ENCODE peak calls at places on chromosome 22, in seven cellular contexts. I, H, J, U, F, G and Q are unnamed samples.

GRCh38 chr22:19811211-19811621 is 43.5 kb downstream of the GNB1L start:
- DNase-seq in U (no peak), H (no peak), I (no peak), F (no peak), G (no peak), J (no peak), Q (no peak)

GRCh38 chr22:28008649-28009048 is 89.6 kb upstream of the PITPNB start:
- DNase-seq in U (no peak), I (no peak), G (no peak), H (no peak), F (no peak), J (no peak), Q (no peak)

GRCh38 chr22:46686221-46686872 is 51.7 kb downstream of the CERK start:
- DNase-seq in U (peak; percentile 79), G (no peak), H (no peak), J (no peak), F (no peak), I (no peak), Q (peak; percentile 74)

GRCh38 chr22:49583341-49583740 is 244.3 kb downstream of the BRD1 start:
- DNase-seq in J (no peak), U (no peak), I (no peak), G (no peak), H (no peak), F (no peak), Q (no peak)

GRCh38 chr22:24191381-24191841 is 10.1 kb downstream of the SUSD2 start:
- DNase-seq in I (no peak), G (no peak), F (no peak), H (no peak), J (no peak), U (no peak), Q (peak; percentile 34)

GRCh38 chr22:28582806-28583205 is 96.8 kb downstream of the TTC28 start:
- DNase-seq in H (peak; percentile 22), U (no peak), G (peak; percentile 42), J (no peak), F (peak; percentile 81), I (peak; percentile 57), Q (no peak)

GRCh38 chr22:46737976-46738641 is at the start of gene CERK:
- DNase-seq in I (no peak), U (peak; percentile 92), F (peak; percentile 81), J (peak; percentile 67), H (peak; percentile 66), G (no peak), Q (peak; percentile 87)

GRCh38 chr22:19707347-19708322 is 6.7 kb upstream of the SEPTIN5 start:
- DNase-seq in G (no peak), H (no peak), U (peak; percentile 19), J (no peak), I (no peak), F (no peak), Q (no peak)

GRCh38 chr22:45475876-45476514 is 26.7 kb upstream of the FBLN1 start:
- DNase-seq in J (no peak), H (peak; percentile 67), F (no peak), I (no peak), U (no peak), G (no peak), Q (no peak)

GRCh38 chr22:22691716-22692701 is 47.6 kb downstream of the GGTLC2 start:
- DNase-seq in H (no peak), G (no peak), J (no peak), U (no peak), F (peak; percentile 29), I (no peak), Q (no peak)

GRCh38 chr22:33579448-33580093 is 340.7 kb downstream of the LARGE1 start:
- DNase-seq in J (no peak), H (peak; percentile 91), F (peak; percentile 50), G (peak; percentile 28), U (peak; percentile 70), I (peak; percentile 3), Q (peak; percentile 69)

GRCh38 chr22:47202819-47203553 is 440.5 kb downstream of the TBC1D22A start:
- DNase-seq in U (no peak), G (no peak), I (no peak), H (no peak), J (no peak), F (no peak), Q (no peak)

GRCh38 chr22:29479417-29480261 is at the start of gene NEFH:
- DNase-seq in J (no peak), F (no peak), I (no peak), U (no peak), H (no peak), G (no peak), Q (no peak)

GRCh38 chr22:47089374-47089773 is 326.9 kb downstream of the TBC1D22A start:
- DNase-seq in G (no peak), J (no peak), F (no peak), H (no peak), I (no peak), U (no peak), Q (no peak)

GRCh38 chr22:19051381-19051780 is 70.8 kb downstream of the DGCR2 start:
- DNase-seq in F (no peak), G (no peak), J (no peak), I (no peak), H (no peak), U (no peak), Q (no peak)

GRCh38 chr22:36334838-36335603 is 52.7 kb downstream of the MYH9 start:
- DNase-seq in H (peak; percentile 65), I (no peak), G (peak; percentile 76), U (peak; percentile 65), F (peak; percentile 62), J (peak; percentile 66), Q (no peak)

GRCh38 chr22:30309981-30310672 is 16.6 kb downstream of the TBC1D10A start:
- DNase-seq in H (no peak), J (peak; percentile 54), G (no peak), U (peak; percentile 46), F (peak; percentile 67), I (no peak), Q (no peak)

GRCh38 chr22:32202539-32203180 is 2.2 kb downstream of the RFPL2 start:
- DNase-seq in H (peak; percentile 79), U (peak; percentile 53), I (peak; percentile 6), J (no peak), G (peak; percentile 51), F (peak; percentile 45), Q (peak; percentile 46)

GRCh38 chr22:19767427-19768380 is 7.1 kb downstream of the TBX1 start:
- DNase-seq in H (no peak), G (no peak), U (peak; percentile 65), J (peak; percentile 7), I (no peak), F (no peak), Q (peak; percentile 66)

GRCh38 chr22:34395370-34395769 is 475.1 kb upstream of the LARGE1 start:
- DNase-seq in I (no peak), G (no peak), J (no peak), H (no peak), U (no peak), F (no peak), Q (no peak)

GRCh38 chr22:31248138-31248745 is 36.1 kb downstream of the LIMK2 start:
- DNase-seq in I (peak; percentile 83), G (peak; percentile 92), H (peak; percentile 88), F (peak; percentile 93), J (peak; percentile 78), U (peak; percentile 82), Q (peak; percentile 77)

GRCh38 chr22:49224243-49224642 is 603.4 kb downstream of the BRD1 start:
- DNase-seq in I (no peak), H (no peak), F (no peak), U (no peak), J (no peak), G (no peak), Q (no peak)

GRCh38 chr22:19120829-19121630 is 1.2 kb downstream of the DGCR2 start:
- DNase-seq in J (no peak), H (no peak), F (peak; percentile 21), U (peak; percentile 44), I (peak; percentile 6), G (peak; percentile 75), Q (peak; percentile 49)

GRCh38 chr22:47163876-47164513 is 401.5 kb downstream of the TBC1D22A start:
- DNase-seq in I (no peak), G (no peak), J (no peak), F (no peak), H (no peak), U (no peak), Q (no peak)

GRCh38 chr22:49362393-49362792 is 465.3 kb downstream of the BRD1 start:
- DNase-seq in H (no peak), I (no peak), U (no peak), F (no peak), G (no peak), J (no peak), Q (no peak)

GRCh38 chr22:50621491-50621880 is 6.5 kb downstream of the ARSA start:
- DNase-seq in I (no peak), F (no peak), H (no peak), G (peak; percentile 35), U (no peak), J (peak; percentile 74), Q (no peak)

GRCh38 chr22:44272330-44272729 is 40.4 kb downstream of the SHISAL1 start:
- DNase-seq in G (no peak), H (no peak), F (no peak), U (no peak), J (no peak), I (no peak), Q (no peak)

GRCh38 chr22:35444685-35445399 is 44.9 kb downstream of the MCM5 start:
- DNase-seq in U (no peak), I (no peak), G (no peak), J (no peak), H (no peak), F (no peak), Q (no peak)

GRCh38 chr22:42799462-42800405 is 57.3 kb downstream of the ARFGAP3 start:
- DNase-seq in I (no peak), J (no peak), F (no peak), U (no peak), H (peak; percentile 51), G (peak; percentile 5), Q (no peak)

GRCh38 chr22:40560551-40560950 is 76.0 kb downstream of the MRTFA start:
- DNase-seq in I (no peak), F (peak; percentile 19), G (peak; percentile 21), J (no peak), H (no peak), U (no peak), Q (no peak)

GRCh38 chr22:23062616-23063538 is 7.4 kb upstream of the GNAZ start:
- DNase-seq in U (no peak), G (no peak), I (no peak), J (no peak), H (no peak), F (no peak), Q (no peak)

GRCh38 chr22:37472418-37473006 is 13.7 kb downstream of the MFNG start:
- DNase-seq in H (peak; percentile 57), G (no peak), I (no peak), U (no peak), J (no peak), F (peak; percentile 41), Q (no peak)

GRCh38 chr22:45916515-45916914 is 60.4 kb downstream of the WNT7B start:
- DNase-seq in F (no peak), I (no peak), U (no peak), H (no peak), G (no peak), J (no peak), Q (no peak)